ENCODE peak calls at places on chromosome 22, in four cellular contexts. N, X, S and V are unnamed samples.
A peak's percentile ranks its signal among the peaks of the same experiment; 100 is the strongest.

GRCh38 chr22:34414467-34415440 is 494.5 kb upstream of the LARGE1 start:
- DNase-seq in N (peak; percentile 84), X (peak; percentile 11), S (peak; percentile 39), V (peak; percentile 21)

GRCh38 chr22:35376728-35377472 is 4.0 kb upstream of the HMOX1 start:
- DNase-seq in N (peak; percentile 92), X (peak; percentile 85), S (peak; percentile 87), V (no peak)

GRCh38 chr22:31122532-31123291 is at the start of gene INPP5J:
- DNase-seq in N (peak; percentile 44), X (no peak), S (no peak), V (peak; percentile 90)

GRCh38 chr22:40560551-40560950 is 76.0 kb downstream of the MRTFA start:
- DNase-seq in N (no peak), X (peak; percentile 59), S (no peak), V (no peak)

GRCh38 chr22:27004434-27004833 is 347.0 kb downstream of the MIAT start:
- DNase-seq in N (no peak), X (peak; percentile 9), S (no peak), V (no peak)

GRCh38 chr22:17705565-17706450 is 67.3 kb downstream of the BCL2L13 start:
- DNase-seq in N (no peak), X (no peak), S (no peak), V (no peak)

GRCh38 chr22:49976439-49977175 is 16.0 kb downstream of the PIM3 start:
- DNase-seq in N (no peak), X (no peak), S (peak; percentile 67), V (peak; percentile 28)

GRCh38 chr22:41822289-41823057 is 10.4 kb upstream of the SREBF2 start:
- DNase-seq in N (peak; percentile 62), X (peak; percentile 38), S (peak; percentile 47), V (peak; percentile 45)

GRCh38 chr22:50186181-50186731 is 543 bp downstream of the TRABD start:
- DNase-seq in N (no peak), X (no peak), S (no peak), V (peak; percentile 65)

GRCh38 chr22:48961705-48962104 is 866.0 kb downstream of the BRD1 start:
- DNase-seq in N (no peak), X (no peak), S (no peak), V (no peak)
- TF ChIP-seq USF2 in N (no peak), X (no peak), S (no peak), V (no peak)

GRCh38 chr22:47622541-47622940 is 860.1 kb downstream of the TBC1D22A start:
- DNase-seq in N (no peak), X (no peak), S (no peak), V (no peak)
- TF ChIP-seq MXI1 in N (no peak), X (no peak), S (no peak), V (no peak)

GRCh38 chr22:25567305-25567704 is 2.8 kb downstream of the GRK3 start:
- DNase-seq in N (no peak), X (no peak), S (no peak), V (peak; percentile 30)
- TF ChIP-seq TAF1 in N (no peak), X (no peak), S (no peak), V (no peak)

DNA sequence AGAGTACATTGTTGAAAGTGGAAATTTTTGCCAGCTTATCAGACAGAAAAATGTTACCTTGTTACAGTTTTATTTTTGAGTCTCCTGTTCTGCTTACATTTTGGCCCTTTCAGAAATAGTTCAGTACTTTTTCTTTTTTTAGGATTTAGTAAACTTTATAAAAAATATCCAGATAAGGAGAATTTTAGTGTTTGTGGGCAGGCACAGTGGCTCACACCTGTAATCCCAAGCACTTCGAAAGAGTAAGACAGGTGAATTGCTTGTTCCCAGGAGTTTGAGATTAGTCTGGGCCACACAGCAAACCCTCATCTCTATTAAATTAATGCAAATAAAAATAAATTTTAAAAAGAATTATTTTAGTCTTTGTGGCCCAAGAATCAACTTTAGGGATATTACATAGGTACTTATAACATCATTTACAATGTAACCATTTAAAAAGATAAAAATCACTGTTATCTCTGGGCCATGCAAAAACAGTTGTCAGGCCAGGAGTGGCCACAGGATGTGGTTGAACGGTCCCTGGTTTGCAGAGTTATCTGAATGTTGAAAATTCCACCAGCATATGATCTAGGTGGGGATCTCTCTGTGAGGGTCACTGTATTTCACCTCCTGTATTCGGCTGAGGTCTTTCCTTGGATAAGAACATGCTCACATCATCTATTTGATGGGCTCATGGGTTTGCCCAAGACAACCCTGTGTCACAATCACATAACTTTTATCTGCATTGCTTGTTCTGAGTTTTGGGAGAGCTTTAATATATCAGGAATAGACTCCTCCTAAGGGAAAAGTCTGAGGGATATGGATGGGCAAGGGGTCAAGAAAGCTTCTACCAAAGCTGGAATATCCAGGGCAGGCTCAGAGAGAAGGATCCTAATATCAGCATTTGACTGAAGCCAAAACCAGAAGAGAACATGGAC is 91.5 kb downstream of the GGTLC2 start:
- DNase-seq in N (no peak), X (peak; percentile 55), S (no peak), V (no peak)
- TF ChIP-seq USF2 in N (no peak), X (no peak), S (no peak), V (no peak)

DNA sequence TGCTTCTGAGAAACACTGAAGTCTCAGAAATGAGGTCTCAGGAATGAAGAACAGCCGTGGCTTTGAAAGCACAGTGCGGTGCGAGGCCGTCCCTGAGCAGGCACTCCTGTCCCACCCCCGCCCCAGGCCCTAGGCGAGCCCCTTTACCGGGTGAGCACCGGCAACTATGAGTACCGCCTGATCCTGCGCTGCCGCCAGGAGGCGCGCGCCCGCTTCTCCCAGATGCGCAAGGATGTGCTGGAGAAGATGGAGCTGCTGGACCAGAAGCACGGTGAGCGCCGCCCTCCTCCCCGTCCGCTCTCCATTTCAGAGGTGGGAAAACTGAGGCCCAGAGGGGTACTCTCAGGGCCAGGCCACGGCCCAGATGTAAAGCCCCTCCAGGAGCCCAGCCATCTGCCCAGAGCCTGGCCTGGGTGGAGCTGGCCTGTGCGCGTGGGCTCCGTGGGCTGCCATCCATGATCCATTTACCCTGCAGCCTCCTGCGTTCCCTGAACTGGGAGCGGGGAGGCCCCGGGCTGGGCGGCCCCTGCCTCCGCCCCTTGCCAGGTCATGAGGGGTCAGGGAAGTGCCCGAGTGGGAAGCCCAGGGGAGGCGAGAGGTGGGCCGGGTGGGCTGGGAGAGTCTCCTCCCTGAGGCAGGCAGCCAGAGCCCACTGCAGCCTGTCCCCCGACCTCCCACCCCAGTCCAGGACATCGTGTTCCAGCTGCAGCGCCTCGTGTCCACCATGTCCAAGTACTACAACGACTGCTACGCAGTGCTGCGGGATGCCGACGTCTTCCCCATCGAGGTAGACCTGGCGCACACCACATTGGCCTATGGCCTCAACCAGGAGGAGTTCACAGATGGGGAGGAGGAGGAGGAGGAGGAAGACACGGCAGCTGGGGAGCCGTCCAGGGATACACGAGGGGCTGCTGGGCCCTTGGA is 9.5 kb downstream of the SLC16A8 start:
- DNase-seq in N (no peak), X (no peak), S (no peak), V (no peak)
- TF ChIP-seq MXI1 in N (no peak), X (no peak), S (no peak), V (no peak)

GRCh38 chr22:28750471-28750881 is 8.6 kb downstream of the HSCB start:
- DNase-seq in N (no peak), X (no peak), S (no peak), V (no peak)
- TF ChIP-seq TAF1 in N (no peak), X (no peak), S (no peak), V (no peak)

GRCh38 chr22:36563444-36563843 is 34.5 kb upstream of the EIF3D start:
- DNase-seq in N (no peak), X (no peak), S (no peak), V (no peak)

GRCh38 chr22:36561291-36561811 is 32.4 kb upstream of the EIF3D start:
- DNase-seq in N (no peak), X (no peak), S (no peak), V (no peak)

GRCh38 chr22:36562261-36562835 is 33.4 kb upstream of the EIF3D start:
- DNase-seq in N (no peak), X (peak; percentile 27), S (no peak), V (no peak)

GRCh38 chr22:36563001-36563400 is 34.0 kb upstream of the EIF3D start:
- DNase-seq in N (no peak), X (no peak), S (no peak), V (no peak)

DNA sequence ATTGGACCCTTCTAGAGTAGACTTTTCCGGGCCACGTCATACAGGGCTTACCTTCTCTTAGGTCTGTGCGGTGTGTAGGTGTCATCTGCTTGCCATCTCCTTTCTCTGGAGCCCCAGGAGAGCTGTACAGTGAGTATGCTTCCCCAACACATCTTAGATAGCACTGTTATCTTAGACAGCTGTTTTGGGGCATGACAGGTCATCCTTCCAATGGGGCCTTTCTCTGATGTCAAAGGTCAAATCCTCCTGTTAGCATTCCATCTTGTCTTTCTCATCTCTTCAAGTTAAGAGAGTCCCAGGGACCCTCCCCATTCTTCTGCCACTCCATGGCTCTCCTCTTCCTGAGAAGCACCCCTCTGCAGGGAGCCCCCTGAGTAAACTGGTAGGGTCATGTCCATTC is 31.0 kb upstream of the EIF3D start:
- DNase-seq in N (no peak), X (no peak), S (no peak), V (no peak)
- TF ChIP-seq USF2 in N (no peak), X (no peak), S (no peak), V (no peak)